ENCODE peak calls at places on chromosomes 13 and 19, in seven cellular contexts. A is cardiac muscle cell, Q is H1, J is body of pancreas, N is psoas muscle, X is dorsolateral prefrontal cortex, K is pancreas. C is an unnamed sample.
A peak's percentile ranks its signal among the peaks of the same experiment; 100 is the strongest.

GRCh38 chr13:61531383-61532065 is 115.9 kb upstream of the PCDH20 start:
- DNase-seq in Q (no peak), A (no peak), K (no peak), J (no peak), X (no peak), N (no peak), C (no peak)

GRCh38 chr19:28841531-28841930 is 371.4 kb downstream of the UQCRFS1 start:
- DNase-seq in X (no peak), Q (no peak), J (no peak), K (no peak), N (no peak), A (no peak), C (no peak)

GRCh38 chr13:20616059-20616797 is 49.3 kb downstream of the IFT88 start:
- DNase-seq in Q (no peak), X (no peak), N (no peak), K (no peak), J (no peak), A (no peak), C (no peak)

GRCh38 chr13:110922506-110922905 is 7.6 kb upstream of the ANKRD10 start:
- DNase-seq in K (no peak), N (no peak), Q (no peak), X (no peak), J (no peak), A (no peak), C (no peak)

GRCh38 chr13:50805805-50806204 is 37.7 kb downstream of the DLEU7 start:
- DNase-seq in K (no peak), J (no peak), X (no peak), Q (no peak), A (no peak), N (no peak), C (no peak)

GRCh38 chr19:44850641-44851109 is 4.6 kb downstream of the NECTIN2 start:
- DNase-seq in J (peak; percentile 75), A (no peak), X (no peak), K (no peak), Q (no peak), N (no peak), C (no peak)

GRCh38 chr19:30263719-30264440 is 108.3 kb upstream of the ZNF536 start:
- DNase-seq in J (no peak), Q (no peak), A (no peak), K (no peak), X (no peak), N (no peak), C (no peak)

GRCh38 chr19:4909172-4909896 is at the start of gene UHRF1:
- DNase-seq in Q (no peak), N (no peak), J (no peak), A (peak; percentile 18), K (no peak), X (no peak), C (no peak)

GRCh38 chr13:44449999-44450821 is 76.6 kb downstream of the SERP2 start:
- DNase-seq in J (peak; percentile 31), Q (no peak), N (no peak), K (no peak), X (no peak), A (no peak), C (no peak)

GRCh38 chr19:10624585-10624984 is 768 bp upstream of the SLC44A2 start:
- DNase-seq in J (no peak), N (no peak), A (no peak), Q (no peak), K (no peak), X (no peak), C (no peak)

GRCh38 chr13:32285633-32285965 is 29.6 kb downstream of the ZAR1L start:
- DNase-seq in A (no peak), Q (no peak), N (no peak), K (no peak), J (no peak), X (no peak), C (no peak)

GRCh38 chr13:27827646-27828045 is 35.4 kb downstream of the GSX1 start:
- DNase-seq in K (no peak), N (no peak), A (no peak), J (no peak), Q (no peak), X (no peak), C (no peak)

GRCh38 chr19:44050740-44051653 is 839 bp upstream of the ZNF223 start:
- DNase-seq in A (no peak), N (no peak), Q (no peak), K (no peak), J (peak; percentile 28), X (no peak), C (no peak)

GRCh38 chr19:10567696-10568443 is 909 bp downstream of the CDKN2D start:
- DNase-seq in A (no peak), K (no peak), Q (no peak), N (no peak), J (no peak), X (no peak), C (no peak)

GRCh38 chr19:49689133-49690072 is at the start of gene ADM5:
- DNase-seq in X (peak; percentile 73), K (peak; percentile 67), A (peak; percentile 34), J (peak; percentile 80), N (no peak), Q (no peak), C (no peak)

GRCh38 chr13:38582133-38582532 is 104.7 kb upstream of the FREM2 start:
- DNase-seq in Q (no peak), K (no peak), A (peak; percentile 54), X (no peak), J (peak; percentile 14), N (no peak), C (peak; percentile 42)

GRCh38 chr19:33290956-33291622 is 11.2 kb downstream of the CEBPA start:
- DNase-seq in X (no peak), Q (no peak), J (no peak), N (no peak), K (no peak), A (no peak), C (no peak)

GRCh38 chr13:39130298-39130697 is 92.0 kb downstream of the NHLRC3 start:
- DNase-seq in A (no peak), K (no peak), Q (peak; percentile 23), J (no peak), X (no peak), N (no peak), C (no peak)

GRCh38 chr13:99417151-99417820 is 84.0 kb upstream of the TM9SF2 start:
- DNase-seq in N (no peak), J (no peak), X (no peak), A (no peak), Q (no peak), K (no peak), C (no peak)

GRCh38 chr13:44768775-44769578 is 192.8 kb upstream of the TSC22D1 start:
- DNase-seq in Q (no peak), J (no peak), X (no peak), A (no peak), K (no peak), N (no peak), C (no peak)

GRCh38 chr19:34244611-34245299 is 9.6 kb upstream of the GARRE1 start:
- DNase-seq in K (no peak), N (no peak), A (no peak), Q (no peak), J (peak; percentile 29), X (no peak), C (no peak)

GRCh38 chr19:6753178-6754031 is 13.8 kb downstream of the SH2D3A start:
- DNase-seq in Q (peak; percentile 97), X (no peak), N (peak; percentile 87), A (peak; percentile 89), J (peak; percentile 68), K (peak; percentile 29), C (peak; percentile 71)
- TF ChIP-seq CTCF in Q (peak; percentile 43), X (no peak), N (peak; percentile 38), A (peak; percentile 38), J (no peak), K (no peak), C (no peak)

GRCh38 chr13:35789335-35790166 is 313.1 kb upstream of the MAB21L1 start:
- DNase-seq in N (no peak), X (no peak), A (peak; percentile 49), J (no peak), Q (no peak), K (no peak), C (no peak)
- TF ChIP-seq CTCF in N (peak; percentile 67), X (peak; percentile 46), A (peak; percentile 66), J (peak; percentile 34), Q (peak; percentile 28), K (peak; percentile 32), C (no peak)

GRCh38 chr19:15282311-15282705 is 50.0 kb downstream of the BRD4 start:
- DNase-seq in Q (no peak), J (no peak), N (no peak), X (no peak), A (no peak), K (no peak), C (no peak)

GRCh38 chr19:15280048-15280725 is 47.9 kb upstream of the EPHX3 start:
- DNase-seq in X (no peak), N (peak; percentile 76), K (no peak), Q (no peak), J (no peak), A (no peak), C (no peak)

GRCh38 chr19:15279326-15279904 is 47.2 kb upstream of the EPHX3 start:
- DNase-seq in Q (no peak), K (no peak), X (no peak), N (no peak), A (no peak), J (no peak), C (no peak)

GRCh38 chr19:15283141-15283885 is 49.0 kb downstream of the BRD4 start:
- DNase-seq in A (peak; percentile 19), Q (no peak), X (no peak), J (peak; percentile 45), N (peak; percentile 82), K (no peak), C (no peak)

DNA sequence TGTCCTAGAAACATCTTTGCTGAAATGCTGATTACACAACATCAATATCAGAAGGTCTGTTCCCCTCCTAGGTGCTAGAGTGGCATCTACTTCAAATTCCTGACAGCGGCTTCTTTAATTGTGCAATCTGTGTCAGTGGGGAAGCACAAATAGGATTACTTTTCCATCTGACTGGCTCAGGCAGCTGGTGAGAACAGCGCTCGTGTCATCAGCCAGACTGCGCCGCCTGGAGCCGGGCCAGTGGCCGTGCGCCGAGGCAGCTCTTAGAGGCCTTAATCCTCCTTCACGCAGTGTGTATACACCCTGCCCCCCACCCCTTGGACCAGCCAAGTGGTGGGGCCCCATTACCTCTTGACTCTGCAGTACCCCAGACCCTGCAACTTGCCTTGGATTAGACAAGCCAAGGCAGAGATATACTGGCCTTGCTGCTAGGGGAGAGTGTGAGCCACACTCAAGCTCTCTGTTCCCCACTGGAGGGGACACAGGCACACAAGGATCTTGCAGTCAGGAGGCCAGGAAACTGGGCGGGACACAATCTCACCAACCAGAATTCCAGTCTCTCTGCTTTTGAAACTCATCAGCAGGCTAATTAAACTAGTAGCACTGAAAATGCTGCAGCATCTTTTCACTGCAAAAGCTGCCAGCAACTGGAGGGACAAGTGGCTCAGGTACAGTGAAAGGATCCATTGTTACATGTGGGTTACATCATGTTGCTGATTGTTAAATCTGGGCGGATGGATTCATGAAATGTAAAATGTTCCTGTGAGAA is 48.9 kb upstream of the EPHX3 start:
- DNase-seq in Q (no peak), X (peak; percentile 80), A (no peak), J (peak; percentile 78), K (peak; percentile 61), N (peak; percentile 91), C (no peak)
- TF ChIP-seq CTCF in Q (no peak), X (no peak), A (peak; percentile 29), J (no peak), K (no peak), N (no peak), C (no peak)

DNA sequence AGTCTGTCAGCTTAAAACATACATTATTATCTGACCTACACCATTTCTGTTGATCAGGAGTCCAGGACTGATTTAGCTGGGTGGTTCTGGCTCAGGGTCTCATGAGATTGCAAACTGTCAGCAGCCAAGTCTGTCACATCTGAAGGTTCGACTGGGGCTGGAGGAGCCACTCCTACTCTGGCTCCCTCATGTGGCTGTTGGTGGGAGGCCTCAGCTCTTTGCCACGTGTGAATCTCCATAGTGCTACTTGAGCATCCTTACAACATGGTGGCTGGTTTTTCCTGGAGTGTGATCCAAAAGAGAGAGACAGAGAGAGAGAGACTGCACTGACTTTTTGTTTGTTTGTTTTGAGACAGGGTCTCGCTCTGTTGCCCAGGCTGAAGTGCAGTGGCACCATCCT is 63.6 kb upstream of the NFIC start:
- DNase-seq in Q (no peak), X (no peak), J (no peak), N (no peak), K (no peak), A (no peak), C (no peak)
- TF ChIP-seq CTCF in Q (peak; percentile 13), X (peak; percentile 9), J (no peak), N (no peak), K (no peak), A (no peak), C (no peak)

C was measured in endothelial cell.